ENCODE peak calls at places on chromosomes 12 and 14, in seven cellular contexts. One of them, this sample, is unnamed.
A peak's percentile ranks its signal among the peaks of the same experiment; 100 is the strongest.

GRCh38 chr14:54617467-54617866 is 50.5 kb downstream of the SAMD4A start:
- DNase-seq in IMR-90: peak; percentile 50
- DNase-seq in mesenchymal stem cell: no peak
- DNase-seq in trophoblast cell: no peak
- DNase-seq in neuronal stem cell: no peak
- DNase-seq in H9: no peak
- DNase-seq in H1: no peak
- DNase-seq in this sample: no peak

GRCh38 chr14:100680439-100681051 is 46.1 kb upstream of the DLK1 start:
- DNase-seq in IMR-90: no peak
- DNase-seq in mesenchymal stem cell: peak; percentile 35
- DNase-seq in trophoblast cell: no peak
- DNase-seq in neuronal stem cell: no peak
- DNase-seq in H9: no peak
- DNase-seq in H1: no peak
- DNase-seq in this sample: no peak

GRCh38 chr14:97976861-97977260 is 1179.7 kb downstream of the VRK1 start:
- DNase-seq in IMR-90: no peak
- DNase-seq in mesenchymal stem cell: no peak
- DNase-seq in trophoblast cell: no peak
- DNase-seq in neuronal stem cell: no peak
- DNase-seq in H9: no peak
- DNase-seq in H1: no peak
- DNase-seq in this sample: no peak

GRCh38 chr14:65019944-65020566 is 33.4 kb downstream of the FNTB start:
- DNase-seq in IMR-90: peak; percentile 83
- DNase-seq in mesenchymal stem cell: peak; percentile 81
- DNase-seq in trophoblast cell: peak; percentile 86
- DNase-seq in neuronal stem cell: peak; percentile 56
- DNase-seq in H9: peak; percentile 42
- DNase-seq in H1: no peak
- DNase-seq in this sample: peak; percentile 83

GRCh38 chr14:50836515-50836914 is 5.6 kb upstream of the NIN start:
- DNase-seq in IMR-90: peak; percentile 68
- DNase-seq in mesenchymal stem cell: peak; percentile 71
- DNase-seq in trophoblast cell: peak; percentile 71
- DNase-seq in neuronal stem cell: no peak
- DNase-seq in H9: no peak
- DNase-seq in H1: no peak
- DNase-seq in this sample: no peak

GRCh38 chr14:35341454-35342159 is 49.4 kb downstream of the PSMA6 start:
- DNase-seq in IMR-90: peak; percentile 72
- DNase-seq in mesenchymal stem cell: peak; percentile 60
- DNase-seq in trophoblast cell: peak; percentile 68
- DNase-seq in neuronal stem cell: no peak
- DNase-seq in H9: peak; percentile 85
- DNase-seq in H1: no peak
- DNase-seq in this sample: peak; percentile 89

GRCh38 chr12:92042791-92043531 is 102.7 kb downstream of the BTG1 start:
- DNase-seq in IMR-90: peak; percentile 28
- DNase-seq in mesenchymal stem cell: no peak
- DNase-seq in trophoblast cell: no peak
- DNase-seq in neuronal stem cell: no peak
- DNase-seq in H9: no peak
- DNase-seq in H1: no peak
- DNase-seq in this sample: no peak

GRCh38 chr14:59964251-59965007 is 44.5 kb downstream of the LRRC9 start:
- DNase-seq in IMR-90: peak; percentile 31
- DNase-seq in mesenchymal stem cell: peak; percentile 42
- DNase-seq in trophoblast cell: no peak
- DNase-seq in neuronal stem cell: no peak
- DNase-seq in H9: no peak
- DNase-seq in H1: no peak
- DNase-seq in this sample: peak; percentile 83

GRCh38 chr12:69470189-69471094 is at the start of gene FRS2:
- DNase-seq in IMR-90: peak; percentile 86
- DNase-seq in mesenchymal stem cell: peak; percentile 92
- DNase-seq in trophoblast cell: peak; percentile 91
- DNase-seq in neuronal stem cell: peak; percentile 85
- DNase-seq in H9: peak; percentile 97
- DNase-seq in H1: peak; percentile 77
- DNase-seq in this sample: peak; percentile 97

GRCh38 chr14:60974070-60974469 is 6.8 kb downstream of the TRMT5 start:
- DNase-seq in IMR-90: no peak
- DNase-seq in mesenchymal stem cell: no peak
- DNase-seq in trophoblast cell: no peak
- DNase-seq in neuronal stem cell: no peak
- DNase-seq in H9: no peak
- DNase-seq in H1: no peak
- DNase-seq in this sample: no peak

GRCh38 chr14:21023174-21023573 is 1.7 kb downstream of the NDRG2 start:
- DNase-seq in IMR-90: no peak
- DNase-seq in mesenchymal stem cell: no peak
- DNase-seq in trophoblast cell: no peak
- DNase-seq in neuronal stem cell: no peak
- DNase-seq in H9: peak; percentile 25
- DNase-seq in H1: no peak
- DNase-seq in this sample: no peak

GRCh38 chr12:122048156-122048555 is 26.5 kb downstream of the BCL7A start:
- DNase-seq in IMR-90: peak; percentile 26
- DNase-seq in mesenchymal stem cell: peak; percentile 58
- DNase-seq in trophoblast cell: no peak
- DNase-seq in neuronal stem cell: no peak
- DNase-seq in H9: no peak
- DNase-seq in H1: no peak
- DNase-seq in this sample: no peak

GRCh38 chr12:3204716-3205617 is 127.8 kb downstream of the TSPAN9 start:
- DNase-seq in IMR-90: no peak
- DNase-seq in mesenchymal stem cell: no peak
- DNase-seq in trophoblast cell: no peak
- DNase-seq in neuronal stem cell: no peak
- DNase-seq in H9: no peak
- DNase-seq in H1: no peak
- DNase-seq in this sample: no peak

GRCh38 chr14:83733670-83734069 is 1796.3 kb upstream of the FLRT2 start:
- DNase-seq in IMR-90: no peak
- DNase-seq in mesenchymal stem cell: no peak
- DNase-seq in trophoblast cell: no peak
- DNase-seq in neuronal stem cell: no peak
- DNase-seq in H9: no peak
- DNase-seq in H1: no peak
- DNase-seq in this sample: peak; percentile 7

GRCh38 chr12:85623726-85624125 is 212.5 kb downstream of the RASSF9 start:
- DNase-seq in IMR-90: no peak
- DNase-seq in mesenchymal stem cell: no peak
- DNase-seq in trophoblast cell: no peak
- DNase-seq in neuronal stem cell: no peak
- DNase-seq in H9: no peak
- DNase-seq in H1: no peak
- DNase-seq in this sample: no peak

GRCh38 chr12:124336742-124337520 is 42.0 kb downstream of the RFLNA start:
- DNase-seq in IMR-90: no peak
- DNase-seq in mesenchymal stem cell: no peak
- DNase-seq in trophoblast cell: no peak
- DNase-seq in neuronal stem cell: no peak
- DNase-seq in H9: no peak
- DNase-seq in H1: no peak
- DNase-seq in this sample: no peak

GRCh38 chr12:1805441-1806081 is 14.8 kb upstream of the LRTM2 start:
- DNase-seq in IMR-90: no peak
- DNase-seq in mesenchymal stem cell: no peak
- DNase-seq in trophoblast cell: no peak
- DNase-seq in neuronal stem cell: no peak
- DNase-seq in H9: no peak
- DNase-seq in H1: no peak
- DNase-seq in this sample: no peak

GRCh38 chr14:55915464-55915863 is 202.7 kb upstream of the PELI2 start:
- DNase-seq in IMR-90: no peak
- DNase-seq in mesenchymal stem cell: no peak
- DNase-seq in trophoblast cell: no peak
- DNase-seq in neuronal stem cell: no peak
- DNase-seq in H9: no peak
- DNase-seq in H1: no peak
- DNase-seq in this sample: no peak

GRCh38 chr12:82174936-82175335 is 183.3 kb downstream of the CCDC59 start:
- DNase-seq in IMR-90: no peak
- DNase-seq in mesenchymal stem cell: no peak
- DNase-seq in trophoblast cell: no peak
- DNase-seq in neuronal stem cell: no peak
- DNase-seq in H9: no peak
- DNase-seq in H1: no peak
- DNase-seq in this sample: peak; percentile 7
- H3K4me1 ChIP-seq in IMR-90: no peaks in the 10 kb centered on the region
- H3K4me1 ChIP-seq in mesenchymal stem cell: no peaks in the 10 kb centered on the region
- H3K4me1 ChIP-seq in trophoblast cell: no peaks in the 10 kb centered on the region
- H3K4me1 ChIP-seq in neuronal stem cell: no peaks in the 10 kb centered on the region
- H3K4me1 ChIP-seq in H9: peaks cover 5% of the 10 kb centered on the region
- H3K4me1 ChIP-seq in H1: no peaks in the 10 kb centered on the region
- H3K4me1 ChIP-seq in this sample: no peaks in the 10 kb centered on the region

GRCh38 chr12:132376464-132376830 is 47.1 kb upstream of the GALNT9 start:
- DNase-seq in IMR-90: no peak
- DNase-seq in mesenchymal stem cell: no peak
- DNase-seq in trophoblast cell: no peak
- DNase-seq in neuronal stem cell: no peak
- DNase-seq in H9: no peak
- DNase-seq in H1: no peak
- DNase-seq in this sample: no peak

GRCh38 chr12:132377147-132377546 is 47.8 kb upstream of the GALNT9 start:
- DNase-seq in IMR-90: no peak
- DNase-seq in mesenchymal stem cell: no peak
- DNase-seq in trophoblast cell: no peak
- DNase-seq in neuronal stem cell: no peak
- DNase-seq in H9: no peak
- DNase-seq in H1: no peak
- DNase-seq in this sample: no peak

GRCh38 chr12:132380646-132381045 is 51.3 kb upstream of the GALNT9 start:
- DNase-seq in IMR-90: no peak
- DNase-seq in mesenchymal stem cell: no peak
- DNase-seq in trophoblast cell: no peak
- DNase-seq in neuronal stem cell: no peak
- DNase-seq in H9: no peak
- DNase-seq in H1: no peak
- DNase-seq in this sample: no peak

GRCh38 chr12:132379576-132379975 is 50.2 kb upstream of the GALNT9 start:
- DNase-seq in IMR-90: no peak
- DNase-seq in mesenchymal stem cell: no peak
- DNase-seq in trophoblast cell: no peak
- DNase-seq in neuronal stem cell: no peak
- DNase-seq in H9: no peak
- DNase-seq in H1: no peak
- DNase-seq in this sample: no peak

DNA sequence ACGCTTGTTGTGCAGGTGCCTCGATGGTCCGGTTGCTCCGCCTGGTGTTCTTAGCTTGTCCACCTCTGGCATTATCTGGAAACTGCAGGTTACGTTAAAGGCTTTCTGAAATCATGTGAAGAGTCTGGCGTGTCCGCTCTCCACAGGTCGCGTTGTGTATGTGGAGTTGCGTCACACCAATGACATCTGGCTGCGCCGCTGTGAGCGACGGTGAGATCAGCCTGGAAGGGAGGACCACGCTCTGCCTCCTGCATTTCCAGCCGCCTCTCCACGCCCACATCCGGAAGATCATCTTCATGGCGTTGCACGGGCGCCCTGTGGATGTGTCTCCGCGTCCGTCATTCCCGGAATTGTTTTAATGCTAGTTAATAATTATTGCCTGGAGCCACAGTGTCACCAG is 50.6 kb upstream of the GALNT9 start:
- DNase-seq in IMR-90: no peak
- DNase-seq in mesenchymal stem cell: no peak
- DNase-seq in trophoblast cell: peak; percentile 58
- DNase-seq in neuronal stem cell: no peak
- DNase-seq in H9: no peak
- DNase-seq in H1: no peak
- DNase-seq in this sample: no peak
- H2BK5ac ChIP-seq in IMR-90: no peak overlapping the region
- H2BK5ac ChIP-seq in mesenchymal stem cell: no peak overlapping the region
- H2BK5ac ChIP-seq in trophoblast cell: no peak overlapping the region
- H2BK5ac ChIP-seq in neuronal stem cell: no peak overlapping the region
- H2BK5ac ChIP-seq in H9: no peak overlapping the region
- H2BK5ac ChIP-seq in H1: no peak overlapping the region
- H2BK5ac ChIP-seq in this sample: no peak overlapping the region

DNA sequence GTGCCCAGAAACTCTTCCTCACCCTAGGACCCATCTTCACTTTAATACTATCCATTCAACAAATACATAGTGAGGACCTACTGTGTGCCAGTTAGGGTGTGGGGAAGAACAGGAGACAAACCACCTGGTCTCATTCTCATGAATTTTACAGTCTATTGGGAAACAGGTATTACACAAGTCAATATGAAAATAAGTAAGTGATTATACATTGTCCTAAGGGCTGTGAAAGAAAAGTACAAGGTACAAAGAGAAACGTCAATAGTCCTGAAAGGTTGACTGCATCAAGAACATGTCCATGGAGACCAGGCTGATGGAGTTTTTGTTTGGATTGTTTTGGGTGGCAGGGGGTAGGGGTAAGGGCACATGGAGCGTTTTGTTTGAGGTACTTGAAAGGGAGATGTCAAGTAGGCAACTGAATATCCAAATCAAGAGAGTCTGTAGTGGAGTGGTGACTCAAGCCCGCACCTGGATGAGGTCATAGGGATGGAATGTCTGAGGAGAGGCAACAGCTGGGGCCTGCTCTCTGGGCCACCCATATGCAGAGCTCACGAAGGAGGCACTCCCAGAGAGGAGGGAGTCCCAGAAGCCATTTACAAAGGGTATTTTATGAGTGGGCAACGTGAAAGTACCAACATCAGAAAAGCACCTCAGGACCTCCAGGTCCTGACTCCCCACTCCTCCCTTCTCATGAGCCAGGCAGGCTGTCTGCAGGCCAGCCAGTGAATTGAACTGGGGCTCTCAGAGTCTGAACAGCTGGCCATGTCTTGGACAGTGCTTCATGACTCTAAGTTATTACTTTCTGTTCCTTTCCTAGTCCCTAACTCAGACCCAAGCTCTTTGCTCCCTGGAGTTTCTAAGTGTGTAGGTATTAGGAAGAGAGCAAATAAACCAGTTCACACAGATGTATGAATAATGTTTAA is 272.0 kb downstream of the ZFP36L1 start:
- DNase-seq in IMR-90: no peak
- DNase-seq in mesenchymal stem cell: no peak
- DNase-seq in trophoblast cell: peak; percentile 96
- DNase-seq in neuronal stem cell: no peak
- DNase-seq in H9: peak; percentile 78
- DNase-seq in H1: peak; percentile 62
- DNase-seq in this sample: peak; percentile 93
- H3K4me1 ChIP-seq in IMR-90: peaks cover 9% of the 10 kb centered on the region
- H3K4me1 ChIP-seq in mesenchymal stem cell: peaks cover 13% of the 10 kb centered on the region
- H3K4me1 ChIP-seq in trophoblast cell: peaks cover 23% of the 10 kb centered on the region
- H3K4me1 ChIP-seq in neuronal stem cell: peaks cover 32% of the 10 kb centered on the region
- H3K4me1 ChIP-seq in H9: peaks cover 4% of the 10 kb centered on the region
- H3K4me1 ChIP-seq in H1: peaks cover 1% of the 10 kb centered on the region
- H3K4me1 ChIP-seq in this sample: peaks cover 1% of the 10 kb centered on the region

GRCh38 chr12:89051065-89051677 is 301.1 kb downstream of the DUSP6 start:
- DNase-seq in IMR-90: peak; percentile 78
- DNase-seq in mesenchymal stem cell: peak; percentile 70
- DNase-seq in trophoblast cell: peak; percentile 79
- DNase-seq in neuronal stem cell: peak; percentile 60
- DNase-seq in H9: no peak
- DNase-seq in H1: no peak
- DNase-seq in this sample: peak; percentile 77
- H2BK5ac ChIP-seq in IMR-90: no peak overlapping the region
- H2BK5ac ChIP-seq in mesenchymal stem cell: no peak overlapping the region
- H2BK5ac ChIP-seq in trophoblast cell: no peak overlapping the region
- H2BK5ac ChIP-seq in neuronal stem cell: no peak overlapping the region
- H2BK5ac ChIP-seq in H9: no peak overlapping the region
- H2BK5ac ChIP-seq in H1: no peak overlapping the region
- H2BK5ac ChIP-seq in this sample: no peak overlapping the region